ENCODE peak calls at places on chromosomes 11 and 22, in nine cellular contexts. L is fibroblast of mammary gland, S is fibroblast of lung, R is retinal pigment epithelial cell, Y is bronchial epithelial cell, E is endodermal cell, X is AG10803, A is spleen, P is neural progenitor cell. B is an unnamed sample.

GRCh38 chr11:1298695-1299492 is 10.5 kb downstream of the TOLLIP start:
- DNase-seq in X (peak; percentile 81), L (peak; percentile 79), A (peak; percentile 90), Y (peak; percentile 85), P (peak; percentile 42), E (peak; percentile 64), S (peak; percentile 80), R (no peak), B (no peak)

GRCh38 chr11:118789501-118790356 is 1.2 kb downstream of the DDX6 start:
- DNase-seq in S (peak; percentile 28), R (no peak), E (peak; percentile 82), X (peak; percentile 25), P (peak; percentile 26), L (peak; percentile 36), Y (peak; percentile 54), A (no peak), B (no peak)

GRCh38 chr11:22903782-22904181 is 43.5 kb upstream of the CCDC179 start:
- DNase-seq in P (no peak), R (no peak), S (no peak), Y (no peak), E (no peak), L (no peak), A (no peak), X (no peak), B (no peak)

GRCh38 chr11:123475478-123475877 is 45.4 kb downstream of the GRAMD1B start:
- DNase-seq in Y (no peak), E (peak; percentile 60), L (peak; percentile 38), A (no peak), X (peak; percentile 45), R (peak; percentile 43), S (peak; percentile 7), P (peak; percentile 69), B (no peak)

GRCh38 chr22:23110190-23110921 is 31.4 kb downstream of the RSPH14 start:
- DNase-seq in S (no peak), X (no peak), E (no peak), R (no peak), P (no peak), Y (no peak), A (no peak), L (no peak), B (no peak)

GRCh38 chr11:57434640-57435546 is 8.0 kb upstream of the SLC43A3 start:
- DNase-seq in X (peak; percentile 96), L (peak; percentile 97), S (peak; percentile 98), E (no peak), A (no peak), P (no peak), R (no peak), Y (peak; percentile 97), B (peak; percentile 67)

GRCh38 chr11:6418199-6418957 is 516 bp downstream of the APBB1 start:
- DNase-seq in A (peak; percentile 84), S (no peak), L (no peak), X (no peak), P (peak; percentile 76), E (peak; percentile 85), Y (no peak), R (no peak), B (no peak)

GRCh38 chr22:37501176-37501609 is 15.0 kb upstream of the MFNG start:
- DNase-seq in P (no peak), S (no peak), R (no peak), E (no peak), A (no peak), X (no peak), L (no peak), Y (no peak), B (no peak)

GRCh38 chr11:81007046-81007445 is 1566.2 kb upstream of the TENM4 start:
- DNase-seq in L (peak; percentile 48), S (peak; percentile 72), R (no peak), E (no peak), Y (peak; percentile 56), A (no peak), X (peak; percentile 33), P (no peak), B (peak; percentile 12)

GRCh38 chr11:26649884-26650283 is 72.0 kb downstream of the SLC5A12 start:
- DNase-seq in P (peak; percentile 86), A (no peak), E (peak; percentile 88), S (peak; percentile 81), X (peak; percentile 69), L (peak; percentile 86), R (peak; percentile 21), Y (peak; percentile 77), B (peak; percentile 59)

GRCh38 chr11:68750197-68750987 is 928 bp downstream of the TESMIN start:
- DNase-seq in S (no peak), X (no peak), Y (no peak), A (peak; percentile 85), R (no peak), E (peak; percentile 85), P (peak; percentile 71), L (no peak), B (no peak)

GRCh38 chr11:68750988-68751325 is 363 bp downstream of the TESMIN start:
- DNase-seq in E (peak; percentile 95), R (no peak), X (no peak), Y (no peak), L (no peak), P (no peak), S (no peak), A (no peak), B (no peak)

GRCh38 chr11:68756171-68756766 is 4.9 kb upstream of the TESMIN start:
- DNase-seq in X (peak; percentile 14), Y (no peak), A (no peak), R (no peak), L (peak; percentile 10), P (no peak), S (no peak), E (no peak), B (no peak)

GRCh38 chr11:68751331-68751856 is at the start of gene TESMIN:
- DNase-seq in R (no peak), S (peak; percentile 69), E (peak; percentile 99), Y (peak; percentile 44), A (peak; percentile 99), P (peak; percentile 94), L (peak; percentile 54), X (peak; percentile 48), B (no peak)

DNA sequence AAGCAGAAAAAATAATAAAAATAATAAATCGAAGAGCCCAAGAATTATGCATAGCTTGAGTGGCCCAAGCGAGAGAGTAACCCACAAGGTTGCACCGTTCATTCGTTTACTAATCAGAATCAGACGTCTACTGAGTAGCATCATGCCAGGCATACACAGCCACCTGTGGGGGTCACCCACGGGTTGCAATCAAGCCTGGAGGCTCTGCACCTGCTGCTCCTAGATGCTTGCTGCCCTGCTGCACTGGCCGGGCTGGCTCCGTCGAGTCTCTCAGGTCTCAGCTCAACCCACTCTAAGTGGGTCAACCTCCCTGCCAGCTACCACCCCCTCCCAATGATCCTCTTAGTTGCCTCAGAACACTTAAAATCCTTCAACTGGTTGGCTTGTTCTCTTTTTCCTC is 2.0 kb upstream of the TESMIN start:
- DNase-seq in E (no peak), S (no peak), R (no peak), X (no peak), A (no peak), P (no peak), L (no peak), Y (no peak), B (no peak)
- TF ChIP-seq CTCF in E (no peak), S (no peak), R (no peak), X (no peak), A (no peak), P (no peak), L (no peak), Y (no peak), B (no peak)

DNA sequence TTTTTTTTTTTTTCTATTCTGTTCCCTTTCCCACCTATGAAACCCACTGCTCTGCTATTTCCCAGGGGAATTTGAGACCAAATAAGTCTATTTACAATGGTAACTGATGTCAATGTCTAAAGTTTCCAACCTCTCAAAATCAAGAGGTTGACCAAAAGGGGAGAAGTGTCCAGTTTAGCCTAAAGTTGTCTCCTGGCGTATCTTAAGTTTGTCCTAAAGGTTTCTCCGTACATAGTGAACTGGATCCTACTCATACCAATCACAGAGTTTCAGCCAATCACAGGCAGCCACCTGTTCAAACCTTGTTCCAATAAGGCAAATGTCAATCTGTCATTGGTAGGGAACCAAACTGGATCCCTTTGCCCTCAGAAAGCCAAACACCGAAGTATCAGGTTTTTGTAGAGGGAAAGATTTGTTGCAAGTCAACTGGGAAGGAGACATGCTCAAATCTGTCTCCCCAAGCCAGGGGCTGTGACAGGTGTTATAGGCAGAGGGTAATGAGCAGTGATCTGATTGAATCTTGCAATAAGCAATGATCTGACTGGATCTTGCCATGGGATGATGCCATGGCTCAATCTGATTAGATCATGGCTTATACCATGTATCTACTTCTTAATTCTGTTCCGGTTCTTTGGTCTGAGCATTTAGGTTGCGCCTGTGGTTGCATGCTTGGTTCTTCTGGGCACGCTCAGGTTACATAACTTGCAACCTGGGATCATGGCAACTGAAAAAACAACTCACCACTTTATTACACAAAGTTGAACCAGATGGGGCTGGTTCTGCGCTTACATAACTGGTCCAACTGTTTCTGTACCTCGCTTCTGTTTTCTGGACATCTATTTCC is 1.1 kb upstream of the VPS37C start:
- DNase-seq in P (no peak), A (no peak), L (peak; percentile 61), S (peak; percentile 39), R (peak; percentile 40), X (no peak), E (peak; percentile 76), Y (peak; percentile 70), B (no peak)
- H3K4me3 ChIP-seq in P (peak overlapping the region; percentile 76), A (peak overlapping the region; percentile 73), L (peak overlapping the region; percentile 75), S (peak overlapping the region; percentile 34), R (peak overlapping the region; percentile 79), X (peak overlapping the region; percentile 86), E (peak overlapping the region; percentile 91), Y (peak overlapping the region; percentile 62), B (peak overlapping the region; percentile 65)

GRCh38 chr11:27701262-27702105 is 1.2 kb upstream of the BDNF start:
- DNase-seq in Y (no peak), X (peak; percentile 81), R (no peak), S (peak; percentile 69), L (peak; percentile 46), P (peak; percentile 55), A (no peak), E (no peak), B (no peak)
- TF ChIP-seq CTCF in Y (peak; percentile 19), X (peak; percentile 53), R (peak; percentile 23), S (peak; percentile 23), L (peak; percentile 13), P (peak; percentile 32), A (no peak), E (no peak), B (peak; percentile 22)

GRCh38 chr11:77821349-77821851 is 456 bp downstream of the AAMDC start:
- DNase-seq in S (peak; percentile 34), P (no peak), Y (peak; percentile 14), R (no peak), A (peak; percentile 81), L (peak; percentile 39), E (no peak), X (peak; percentile 38), B (no peak)

GRCh38 chr11:77819411-77819920 is 1.1 kb downstream of the RSF1 start:
- DNase-seq in L (peak; percentile 82), X (peak; percentile 84), S (peak; percentile 86), Y (peak; percentile 82), P (peak; percentile 91), R (peak; percentile 76), A (peak; percentile 96), E (peak; percentile 95), B (peak; percentile 74)

GRCh38 chr11:77820565-77821348 is at the start of the genes AAMDC and RSF1:
- DNase-seq in A (peak; percentile 99), E (peak; percentile 99), X (peak; percentile 99), P (peak; percentile 99), Y (peak; percentile 93), R (peak; percentile 95), S (peak; percentile 99), L (peak; percentile 97), B (peak; percentile 98)

GRCh38 chr11:77819921-77820564 is 479 bp downstream of the RSF1 start:
- DNase-seq in E (peak; percentile 92), X (no peak), L (peak; percentile 14), P (peak; percentile 80), Y (peak; percentile 17), R (no peak), S (peak; percentile 26), A (no peak), B (no peak)

GRCh38 chr11:77823775-77824174 is 2.8 kb downstream of the AAMDC start:
- DNase-seq in R (no peak), P (no peak), X (peak; percentile 54), Y (peak; percentile 3), S (peak; percentile 58), L (peak; percentile 47), E (no peak), A (no peak), B (no peak)
- H3K4me3 ChIP-seq in R (no peak overlapping the region), P (no peak overlapping the region), X (no peak overlapping the region), Y (no peak overlapping the region), S (peak overlapping the region; percentile 7), L (no peak overlapping the region), E (no peak overlapping the region), A (no peak overlapping the region), B (no peak overlapping the region)